ENCODE peak calls at places on chromosomes 13 and 19, in four cellular contexts. E, H, Q and U are unnamed samples.

GRCh38 chr13:51152713-51153112 is 41.6 kb upstream of the C13orf42 start:
- DNase-seq in E (no peak), H (peak), Q (no peak), U (no peak)

GRCh38 chr19:35994868-35995654 is at the start of gene SDHAF1:
- DNase-seq in E (peak), H (peak), Q (peak), U (peak)

GRCh38 chr19:34274827-34275625 is 20.7 kb downstream of the GARRE1 start:
- DNase-seq in E (no peak), H (no peak), Q (no peak), U (no peak)

GRCh38 chr19:35518313-35518712 is 4.9 kb upstream of the DMKN start:
- DNase-seq in E (no peak), H (no peak), Q (no peak), U (no peak)

GRCh38 chr19:43699506-43700367 is 16.1 kb upstream of the IRGC start:
- DNase-seq in E (no peak), H (peak), Q (peak), U (no peak)

GRCh38 chr19:46076951-46077814 is 36.4 kb upstream of the IGFL4 start:
- DNase-seq in E (no peak), H (peak), Q (peak), U (peak)

GRCh38 chr13:79451500-79451962 is 29.4 kb upstream of the NDFIP2 start:
- DNase-seq in E (peak), H (no peak), Q (peak), U (peak)

GRCh38 chr13:94263038-94263437 is 216.4 kb downstream of the DCT start:
- DNase-seq in E (no peak), H (no peak), Q (no peak), U (no peak)

GRCh38 chr13:99854376-99854775 is 117.2 kb downstream of the ZIC5 start:
- DNase-seq in E (no peak), H (no peak), Q (no peak), U (no peak)

GRCh38 chr19:3062165-3063105 is at the start of gene TLE5:
- DNase-seq in E (no peak), H (peak), Q (no peak), U (peak)

GRCh38 chr13:61146571-61146970 is 269.1 kb downstream of the PCDH20 start:
- DNase-seq in E (no peak), H (no peak), Q (no peak), U (no peak)

GRCh38 chr13:33746867-33747266 is 71.1 kb upstream of the RFC3 start:
- DNase-seq in E (no peak), H (no peak), Q (no peak), U (no peak)

GRCh38 chr19:15666883-15667282 is 6.0 kb upstream of the CYP4F12 start:
- DNase-seq in E (no peak), H (no peak), Q (no peak), U (no peak)

GRCh38 chr19:14138576-14139265 is 2.3 kb upstream of the ASF1B start:
- DNase-seq in E (no peak), H (no peak), Q (no peak), U (no peak)

GRCh38 chr19:831407-832369 is 4.1 kb downstream of the AZU1 start:
- DNase-seq in E (no peak), H (no peak), Q (no peak), U (no peak)

GRCh38 chr13:99661791-99662190 is 160.5 kb downstream of the TM9SF2 start:
- DNase-seq in E (no peak), H (peak), Q (peak), U (no peak)

GRCh38 chr13:50617134-50617721 is 226.3 kb downstream of the DLEU7 start:
- DNase-seq in E (no peak), H (no peak), Q (no peak), U (no peak)

GRCh38 chr13:45258339-45258685 is 57.5 kb upstream of the KCTD4 start:
- DNase-seq in E (no peak), H (no peak), Q (no peak), U (no peak)

GRCh38 chr19:16509141-16510061 is 13.2 kb downstream of the C19orf44 start:
- DNase-seq in E (no peak), H (no peak), Q (no peak), U (no peak)

GRCh38 chr13:83880275-83881027 is 1.8 kb downstream of the SLITRK1 start:
- DNase-seq in E (no peak), H (peak), Q (no peak), U (no peak)

GRCh38 chr13:67071918-67072598 is 158.1 kb downstream of the PCDH9 start:
- DNase-seq in E (no peak), H (no peak), Q (no peak), U (no peak)

GRCh38 chr19:47418595-47419036 is 711 bp downstream of the MEIS3 start:
- DNase-seq in E (no peak), H (peak), Q (no peak), U (no peak)

GRCh38 chr13:91031508-91031907 is 316.0 kb upstream of the MIR17HG start:
- DNase-seq in E (no peak), H (no peak), Q (no peak), U (peak)

GRCh38 chr13:84655677-84656076 is 773.4 kb upstream of the SLITRK1 start:
- DNase-seq in E (no peak), H (no peak), Q (no peak), U (no peak)

GRCh38 chr19:15453091-15453498 is 3.3 kb upstream of the WIZ start:
- DNase-seq in E (no peak), H (no peak), Q (no peak), U (no peak)

GRCh38 chr13:96822900-96823299 is 171.4 kb downstream of the OXGR1 start:
- DNase-seq in E (no peak), H (no peak), Q (peak), U (peak)

GRCh38 chr19:16112778-16113177 is 1.1 kb downstream of the RAB8A start:
- DNase-seq in E (no peak), H (no peak), Q (no peak), U (no peak)

GRCh38 chr19:5046339-5047039 is 77.6 kb downstream of the KDM4B start:
- DNase-seq in E (no peak), H (no peak), Q (no peak), U (peak)

GRCh38 chr13:20553309-20553708 is 13.6 kb upstream of the IFT88 start:
- DNase-seq in E (no peak), H (no peak), Q (no peak), U (no peak)

GRCh38 chr19:16851031-16851712 is 22.0 kb downstream of the SIN3B start:
- DNase-seq in E (no peak), H (no peak), Q (no peak), U (no peak)

GRCh38 chr19:55278391-55279135 is 1.3 kb downstream of the HSPBP1 start:
- DNase-seq in E (no peak), H (no peak), Q (no peak), U (no peak)
- TF ChIP-seq SUZ12 in E (no peak), H (no peak), Q (no peak), U (no peak)

GRCh38 chr13:98089826-98090225 is 53.1 kb upstream of the FARP1 start:
- DNase-seq in E (no peak), H (no peak), Q (no peak), U (no peak)

GRCh38 chr13:98083936-98084335 is 59.0 kb upstream of the FARP1 start:
- DNase-seq in E (no peak), H (no peak), Q (no peak), U (no peak)

GRCh38 chr13:98092888-98093287 is 50.0 kb upstream of the FARP1 start:
- DNase-seq in E (no peak), H (no peak), Q (no peak), U (no peak)

GRCh38 chr13:98094678-98095266 is 48.1 kb upstream of the FARP1 start:
- DNase-seq in E (no peak), H (no peak), Q (no peak), U (no peak)

GRCh38 chr13:98089246-98089645 is 53.6 kb upstream of the FARP1 start:
- DNase-seq in E (no peak), H (no peak), Q (no peak), U (no peak)
- TF ChIP-seq SUZ12 in E (no peak), H (no peak), Q (no peak), U (no peak)

DNA sequence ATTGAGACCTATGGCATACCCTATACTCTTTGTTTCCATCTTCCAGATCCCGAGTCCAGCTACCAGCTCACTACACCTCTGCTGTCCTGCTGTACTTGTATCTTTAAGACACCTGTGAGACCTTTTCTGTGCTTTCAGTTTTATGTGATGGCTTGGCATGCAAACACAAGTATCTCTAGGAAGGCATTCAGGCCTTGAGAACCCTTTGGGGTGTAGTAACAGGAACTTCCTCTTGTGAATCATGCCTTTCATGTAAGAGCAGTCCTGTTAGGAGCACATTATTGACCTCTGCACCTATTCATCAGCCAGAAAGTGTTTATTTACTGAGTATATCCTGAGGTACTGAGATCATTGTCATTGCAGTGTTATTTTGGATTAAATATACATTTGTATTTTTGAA is 87.0 kb upstream of the HTR2A start:
- DNase-seq in E (peak), H (no peak), Q (no peak), U (no peak)
- TF ChIP-seq SUZ12 in E (no peak), H (no peak), Q (no peak), U (no peak)

DNA sequence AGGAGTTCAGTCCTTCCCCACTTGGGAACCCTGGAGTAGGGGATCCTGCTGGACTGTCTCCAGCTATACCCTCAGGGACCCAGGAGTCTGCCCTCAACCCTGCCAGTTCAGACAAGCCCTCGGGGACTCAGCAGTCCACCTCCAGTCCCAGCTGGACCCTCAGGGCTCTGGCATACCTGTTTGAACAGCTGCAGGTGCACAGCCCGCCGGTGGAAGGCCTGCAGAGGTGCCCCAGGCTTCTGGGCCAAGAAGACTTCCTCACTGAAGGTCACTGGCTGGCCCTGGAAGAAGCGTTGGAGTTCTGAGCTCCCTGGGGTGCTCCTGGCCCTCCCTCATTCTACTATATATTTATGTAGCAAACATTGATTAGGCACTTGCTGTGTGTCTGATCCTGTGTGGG is 8.6 kb downstream of the CRB3 start:
- DNase-seq in E (no peak), H (no peak), Q (no peak), U (no peak)
- TF ChIP-seq SUZ12 in E (no peak), H (no peak), Q (no peak), U (no peak)

GRCh38 chr19:30807263-30807662 is 435.1 kb downstream of the ZNF536 start:
- DNase-seq in E (no peak), H (no peak), Q (no peak), U (no peak)
- TF ChIP-seq SUZ12 in E (no peak), H (no peak), Q (no peak), U (no peak)

DNA sequence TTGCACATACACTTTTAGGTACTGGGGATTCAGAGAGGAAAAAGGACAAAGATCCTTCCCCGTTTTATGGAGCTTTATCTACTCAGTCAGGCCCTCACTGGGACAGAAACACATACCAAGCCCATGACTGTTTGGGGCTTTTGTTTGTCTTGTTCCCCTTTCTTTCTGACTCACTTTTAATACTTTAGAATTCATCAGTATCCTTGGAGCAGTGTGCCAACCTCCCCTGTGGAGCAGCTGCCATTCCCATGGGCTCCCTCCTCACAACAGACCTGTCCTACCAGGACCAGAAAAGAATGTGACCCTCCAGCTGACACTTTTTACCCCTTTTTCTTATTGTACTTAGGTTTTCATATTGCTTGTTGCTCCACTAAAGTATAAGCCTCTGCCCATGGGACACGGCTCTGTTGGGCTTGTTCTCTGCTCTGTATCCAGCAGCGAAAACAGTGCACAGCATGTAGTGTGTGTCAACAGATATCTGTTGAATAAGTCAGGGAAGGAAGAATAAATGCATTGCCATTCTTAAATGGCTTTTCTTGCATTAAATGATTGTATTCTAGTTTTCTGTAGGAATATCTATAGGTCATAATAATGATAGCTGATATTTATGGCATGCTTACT is 431.1 kb downstream of the EFNB2 start:
- DNase-seq in E (no peak), H (no peak), Q (no peak), U (no peak)
- TF ChIP-seq SUZ12 in E (no peak), H (no peak), Q (no peak), U (no peak)

GRCh38 chr19:18777725-18778389 is 13.2 kb downstream of the COMP start:
- DNase-seq in E (no peak), H (no peak), Q (no peak), U (no peak)
- TF ChIP-seq SUZ12 in E (no peak), H (no peak), Q (no peak), U (no peak)

DNA sequence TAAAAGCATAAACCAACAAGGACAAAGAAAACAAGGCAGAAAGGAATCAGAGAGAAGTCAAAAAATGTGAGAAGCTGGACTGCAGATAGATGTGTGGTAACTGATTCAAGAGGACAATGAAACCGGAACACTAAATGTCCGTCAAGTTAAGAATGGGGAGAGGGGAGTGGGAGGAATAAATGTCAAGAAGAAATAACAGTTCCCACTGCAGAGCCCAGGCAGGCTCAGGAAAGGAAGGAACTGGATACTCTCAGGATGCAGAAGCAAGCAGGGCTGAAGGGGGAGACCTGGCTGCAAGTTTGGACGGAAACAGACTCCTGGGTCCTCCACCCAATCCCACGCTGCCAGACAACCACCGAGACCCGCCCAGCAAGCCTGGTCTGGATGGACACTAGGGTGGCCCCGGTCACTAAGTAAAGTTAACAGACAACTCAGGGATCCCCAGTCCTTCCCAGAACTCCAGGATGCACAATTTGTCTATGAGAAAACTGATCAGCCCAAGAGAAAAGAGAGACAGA is 18.1 kb downstream of the TUBGCP3 start:
- DNase-seq in E (no peak), H (no peak), Q (no peak), U (no peak)
- TF ChIP-seq SUZ12 in E (no peak), H (no peak), Q (no peak), U (no peak)

GRCh38 chr13:21924958-21925357 is 254.1 kb downstream of the FGF9 start:
- DNase-seq in E (no peak), H (no peak), Q (no peak), U (no peak)

GRCh38 chr13:21929400-21929799 is 258.5 kb downstream of the FGF9 start:
- DNase-seq in E (no peak), H (no peak), Q (no peak), U (no peak)

DNA sequence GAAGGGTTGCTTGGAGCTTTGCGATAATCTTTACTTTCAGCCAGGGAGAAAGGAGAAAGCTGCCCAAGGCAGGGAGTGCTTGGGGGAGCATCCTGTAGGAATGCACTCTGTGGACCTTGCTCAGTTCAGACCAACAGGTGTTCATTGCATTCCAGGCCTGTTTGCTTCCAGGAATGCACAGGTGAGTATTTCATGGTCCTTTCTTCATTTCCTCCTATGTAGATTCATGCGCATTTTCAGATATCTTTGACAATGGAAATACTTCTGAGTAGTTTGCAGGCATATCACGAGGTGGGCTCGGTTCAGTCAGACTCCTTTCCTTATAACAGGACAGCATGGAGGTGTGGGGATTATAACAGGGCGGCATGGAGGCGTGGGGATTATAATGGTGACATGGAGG is 254.8 kb downstream of the FGF9 start:
- DNase-seq in E (no peak), H (no peak), Q (no peak), U (no peak)
- TF ChIP-seq SUZ12 in E (no peak), H (no peak), Q (no peak), U (no peak)